ENCODE peak calls at places on chromosomes 2 and 18, in seven cellular contexts. J is fibroblast of the aortic adventitia, N is right lobe of liver, M is bronchial epithelial cell, P is K562, A is vagina, G is GM06990. V is an unnamed sample.

GRCh38 chr2:53842891-53843290 is 16.9 kb downstream of the GPR75 start:
- DNase-seq in J (no peak), N (no peak), M (no peak), P (no peak), A (no peak), G (no peak), V (no peak)

GRCh38 chr2:104851236-104852160 is 2.4 kb upstream of the POU3F3 start:
- DNase-seq in J (no peak), N (no peak), M (no peak), P (no peak), A (no peak), G (no peak), V (no peak)

GRCh38 chr2:108621087-108621559 is 86.9 kb downstream of the LIMS1 start:
- DNase-seq in J (no peak), N (no peak), M (peak), P (peak), A (no peak), G (peak), V (no peak)

GRCh38 chr2:161104054-161104553 is 56.1 kb upstream of the TANK start:
- DNase-seq in J (no peak), N (no peak), M (no peak), P (no peak), A (no peak), G (peak), V (peak)

GRCh38 chr2:127044977-127045654 is 61.8 kb downstream of the BIN1 start:
- DNase-seq in J (peak), N (no peak), M (no peak), P (no peak), A (no peak), G (no peak), V (peak)

GRCh38 chr2:214410128-214410775 is 602 bp upstream of the VWC2L start:
- DNase-seq in J (no peak), N (no peak), M (peak), P (no peak), A (no peak), G (no peak), V (no peak)

GRCh38 chr18:48481092-48481491 is 57.7 kb upstream of the CTIF start:
- DNase-seq in J (no peak), N (no peak), M (no peak), P (no peak), A (no peak), G (no peak), V (no peak)

GRCh38 chr2:151891566-151892194 is 63.5 kb upstream of the ARL5A start:
- DNase-seq in J (no peak), N (no peak), M (no peak), P (no peak), A (no peak), G (no peak), V (no peak)

GRCh38 chr2:25115249-25115883 is 53.0 kb downstream of the POMC start:
- DNase-seq in J (no peak), N (no peak), M (no peak), P (no peak), A (no peak), G (no peak), V (no peak)

GRCh38 chr18:54159916-54160315 is 64.6 kb downstream of the MBD2 start:
- DNase-seq in J (no peak), N (no peak), M (no peak), P (no peak), A (no peak), G (no peak), V (no peak)

GRCh38 chr2:42360493-42360889 is 526 bp downstream of the COX7A2L start:
- DNase-seq in J (peak), N (no peak), M (no peak), P (no peak), A (no peak), G (no peak), V (no peak)

GRCh38 chr2:121696410-121696930 is 40.2 kb downstream of the NIFK start:
- DNase-seq in J (no peak), N (no peak), M (no peak), P (no peak), A (no peak), G (no peak), V (no peak)

GRCh38 chr2:221844187-221844586 is 272.1 kb upstream of the EPHA4 start:
- DNase-seq in J (no peak), N (no peak), M (no peak), P (no peak), A (no peak), G (peak), V (no peak)

GRCh38 chr18:49276680-49277079 is 183.8 kb downstream of the DYM start:
- DNase-seq in J (peak), N (no peak), M (peak), P (no peak), A (no peak), G (no peak), V (no peak)

GRCh38 chr2:132416996-132417395 is 391 bp downstream of the GPR39 start:
- DNase-seq in J (no peak), N (no peak), M (no peak), P (no peak), A (no peak), G (no peak), V (no peak)

GRCh38 chr2:64837116-64837704 is 152.0 kb upstream of the SLC1A4 start:
- DNase-seq in J (peak), N (no peak), M (peak), P (no peak), A (no peak), G (no peak), V (peak)

GRCh38 chr2:102387763-102388546 is 32.4 kb downstream of the IL18R1 start:
- DNase-seq in J (no peak), N (no peak), M (no peak), P (no peak), A (no peak), G (peak), V (no peak)

GRCh38 chr2:234292205-234292954 is 204.5 kb downstream of the ARL4C start:
- DNase-seq in J (peak), N (no peak), M (no peak), P (no peak), A (peak), G (peak), V (no peak)

GRCh38 chr2:209390839-209391238 is 33.0 kb upstream of the MAP2 start:
- DNase-seq in J (no peak), N (no peak), M (no peak), P (no peak), A (no peak), G (no peak), V (no peak)

GRCh38 chr2:209383212-209383611 is 40.6 kb upstream of the MAP2 start:
- DNase-seq in J (peak), N (no peak), M (peak), P (no peak), A (no peak), G (no peak), V (peak)

GRCh38 chr2:209388416-209389037 is 35.3 kb upstream of the MAP2 start:
- DNase-seq in J (peak), N (no peak), M (no peak), P (no peak), A (no peak), G (no peak), V (no peak)

GRCh38 chr2:209389124-209389523 is 34.7 kb upstream of the MAP2 start:
- DNase-seq in J (no peak), N (no peak), M (no peak), P (no peak), A (no peak), G (no peak), V (no peak)

DNA sequence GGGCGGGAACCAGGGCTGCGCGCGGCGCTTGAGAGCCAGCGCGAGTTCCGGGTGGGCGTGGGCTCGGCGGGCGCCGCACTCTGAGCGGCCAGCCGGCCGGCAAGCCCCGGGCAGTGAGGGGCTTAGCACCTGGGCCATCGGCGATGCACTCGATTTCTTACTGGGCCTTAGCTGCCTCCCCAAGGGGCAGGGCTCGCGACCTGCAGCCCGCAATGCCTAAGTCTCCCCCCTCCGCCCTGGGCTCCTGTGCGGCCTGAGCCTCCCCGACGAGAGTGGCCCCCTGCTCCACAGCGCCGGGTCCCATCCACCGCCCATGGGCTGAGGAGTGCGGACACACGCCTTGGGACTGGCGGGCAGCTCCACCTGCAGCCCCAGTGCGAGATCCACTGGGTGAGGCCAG is 36.5 kb upstream of the MAP2 start:
- DNase-seq in J (no peak), N (no peak), M (no peak), P (no peak), A (no peak), G (no peak), V (no peak)
- H3K4me3 ChIP-seq in J (no peak), N (no peak), M (no peak), P (no peak), A (no peak), G (no peak), V (no peak)

DNA sequence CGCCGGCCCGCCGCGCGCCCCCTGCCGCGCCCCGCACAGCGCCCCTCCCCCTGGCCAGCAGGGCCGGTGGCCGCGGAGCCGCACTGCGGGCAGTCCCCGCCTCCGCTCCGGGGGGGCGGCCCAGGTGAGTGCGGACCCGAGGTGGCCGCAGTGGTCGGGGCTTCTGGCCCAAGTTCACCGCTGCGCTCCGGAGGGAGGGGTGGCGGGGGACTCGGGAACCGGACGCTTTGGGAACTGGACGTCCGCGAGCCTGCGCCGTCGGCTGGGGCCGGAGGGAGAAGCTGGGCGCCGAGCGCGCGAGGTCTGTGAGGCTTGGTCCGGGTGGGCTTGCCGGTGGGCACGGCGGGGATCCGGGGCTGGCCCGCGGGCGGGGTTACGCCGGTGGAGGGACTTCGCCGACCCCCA is 587 bp upstream of the LDLRAD4 start:
- DNase-seq in J (no peak), N (peak), M (no peak), P (peak), A (peak), G (no peak), V (no peak)
- H3K4me3 ChIP-seq in J (peak), N (peak), M (peak), P (no peak), A (peak), G (peak), V (no peak)

GRCh38 chr2:85130407-85130806 is 2.8 kb upstream of the TCF7L1 start:
- DNase-seq in J (no peak), N (no peak), M (peak), P (no peak), A (no peak), G (no peak), V (no peak)

GRCh38 chr2:85132834-85133637 is at the start of gene TCF7L1:
- DNase-seq in J (peak), N (peak), M (peak), P (peak), A (no peak), G (peak), V (peak)

GRCh38 chr2:85133751-85134254 is 611 bp downstream of the TCF7L1 start:
- DNase-seq in J (peak), N (peak), M (no peak), P (no peak), A (no peak), G (peak), V (peak)

GRCh38 chr2:85131116-85131515 is 2.1 kb upstream of the TCF7L1 start:
- DNase-seq in J (peak), N (no peak), M (no peak), P (no peak), A (no peak), G (no peak), V (peak)

DNA sequence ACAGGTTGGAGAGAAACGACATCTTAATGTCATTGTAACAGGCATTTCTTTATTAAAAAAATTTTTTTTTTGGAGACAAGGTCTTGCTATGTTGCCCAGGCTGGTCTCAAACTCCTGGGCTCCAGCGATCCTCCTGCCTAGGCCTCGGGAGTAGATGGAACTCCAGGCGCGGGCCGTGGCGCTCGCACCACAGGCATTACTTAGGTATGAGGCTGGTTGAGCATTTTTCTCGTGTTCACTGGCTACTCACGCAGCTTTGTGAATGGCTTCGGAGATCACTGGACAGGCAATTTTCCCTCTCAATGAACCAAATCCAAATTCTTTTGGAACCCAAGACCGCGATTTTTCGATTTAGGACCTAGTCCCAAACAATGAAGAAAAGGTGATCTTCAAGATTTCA is 800 bp upstream of the TCF7L1 start:
- DNase-seq in J (peak), N (no peak), M (no peak), P (no peak), A (no peak), G (no peak), V (no peak)
- H3K4me3 ChIP-seq in J (peak), N (peak), M (peak), P (no peak), A (peak), G (no peak), V (peak)

DNA sequence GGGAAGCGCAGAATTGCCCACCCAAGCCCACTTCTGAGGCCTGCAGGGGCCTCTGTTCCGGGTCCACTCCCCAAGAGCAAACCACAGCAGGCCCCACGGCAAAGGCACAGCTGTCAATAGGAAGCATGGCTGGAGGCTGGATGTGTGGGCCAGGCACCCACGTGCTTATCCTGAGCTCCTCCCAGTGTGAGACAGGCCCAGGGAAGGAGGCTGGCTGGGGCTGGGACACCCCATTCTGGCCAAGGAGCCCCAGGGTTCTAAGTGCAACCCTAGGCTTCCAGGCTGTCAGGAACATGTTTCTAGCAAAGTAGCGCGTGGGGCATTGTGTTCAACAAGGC is 6.0 kb upstream of the RAB17 start:
- DNase-seq in J (no peak), N (no peak), M (no peak), P (no peak), A (no peak), G (no peak), V (no peak)
- H3K4me3 ChIP-seq in J (no peak), N (no peak), M (no peak), P (no peak), A (no peak), G (no peak), V (no peak)

V was measured in fibroblast of mammary gland.